ENCODE peak calls at places on chromosomes 4 and X, in eight cellular contexts. One of them, this sample, is unnamed.

GRCh38 chrX:100829730-100830129 is 9.5 kb downstream of the CSTF2 start:
- DNase-seq in PC-3: peak; percentile 57
- DNase-seq in fibroblast of lung: peak; percentile 1
- DNase-seq in brain microvascular endothelial cell: peak; percentile 20
- DNase-seq in CD8-positive, alpha-beta memory T cell: no peak
- DNase-seq in right lobe of liver: no peak
- DNase-seq in left lung: no peak
- DNase-seq in AG04449: peak; percentile 2
- DNase-seq in this sample: peak; percentile 63

GRCh38 chr4:15459706-15460105 is 10.0 kb upstream of the CC2D2A start:
- DNase-seq in PC-3: no peak
- DNase-seq in fibroblast of lung: no peak
- DNase-seq in brain microvascular endothelial cell: no peak
- DNase-seq in CD8-positive, alpha-beta memory T cell: no peak
- DNase-seq in right lobe of liver: no peak
- DNase-seq in left lung: no peak
- DNase-seq in AG04449: no peak
- DNase-seq in this sample: no peak

GRCh38 chr4:74056858-74057562 is 18.5 kb upstream of the CXCL3 start:
- DNase-seq in PC-3: peak; percentile 87
- DNase-seq in fibroblast of lung: peak; percentile 97
- DNase-seq in brain microvascular endothelial cell: peak; percentile 13
- DNase-seq in CD8-positive, alpha-beta memory T cell: no peak
- DNase-seq in right lobe of liver: no peak
- DNase-seq in left lung: no peak
- DNase-seq in AG04449: peak; percentile 41
- DNase-seq in this sample: no peak

GRCh38 chr4:98148856-98149255 is 5.6 kb upstream of the STPG2 start:
- DNase-seq in PC-3: peak; percentile 86
- DNase-seq in fibroblast of lung: no peak
- DNase-seq in brain microvascular endothelial cell: no peak
- DNase-seq in CD8-positive, alpha-beta memory T cell: no peak
- DNase-seq in right lobe of liver: no peak
- DNase-seq in left lung: no peak
- DNase-seq in AG04449: no peak
- DNase-seq in this sample: no peak

GRCh38 chr4:153471691-153472080 is 5.5 kb downstream of the TMEM131L start:
- DNase-seq in PC-3: no peak
- DNase-seq in fibroblast of lung: no peak
- DNase-seq in brain microvascular endothelial cell: no peak
- DNase-seq in CD8-positive, alpha-beta memory T cell: no peak
- DNase-seq in right lobe of liver: no peak
- DNase-seq in left lung: no peak
- DNase-seq in AG04449: no peak
- DNase-seq in this sample: peak; percentile 68

GRCh38 chr4:131488772-131489171 is 1660.3 kb upstream of the PCDH10 start:
- DNase-seq in PC-3: no peak
- DNase-seq in fibroblast of lung: peak; percentile 28
- DNase-seq in brain microvascular endothelial cell: no peak
- DNase-seq in CD8-positive, alpha-beta memory T cell: no peak
- DNase-seq in right lobe of liver: no peak
- DNase-seq in left lung: no peak
- DNase-seq in AG04449: no peak
- DNase-seq in this sample: no peak

GRCh38 chr4:108030332-108030731 is 40.6 kb downstream of the HADH start:
- DNase-seq in PC-3: peak; percentile 39
- DNase-seq in fibroblast of lung: peak; percentile 73
- DNase-seq in brain microvascular endothelial cell: peak; percentile 78
- DNase-seq in CD8-positive, alpha-beta memory T cell: peak; percentile 21
- DNase-seq in right lobe of liver: no peak
- DNase-seq in left lung: no peak
- DNase-seq in AG04449: peak; percentile 21
- DNase-seq in this sample: peak; percentile 82

GRCh38 chr4:138734746-138735145 is 280.8 kb upstream of the NOCT start:
- DNase-seq in PC-3: no peak
- DNase-seq in fibroblast of lung: peak; percentile 94
- DNase-seq in brain microvascular endothelial cell: peak; percentile 57
- DNase-seq in CD8-positive, alpha-beta memory T cell: no peak
- DNase-seq in right lobe of liver: no peak
- DNase-seq in left lung: no peak
- DNase-seq in AG04449: no peak
- DNase-seq in this sample: no peak

GRCh38 chrX:38672646-38673045 is 111.3 kb downstream of the TSPAN7 start:
- DNase-seq in PC-3: no peak
- DNase-seq in fibroblast of lung: no peak
- DNase-seq in brain microvascular endothelial cell: no peak
- DNase-seq in CD8-positive, alpha-beta memory T cell: no peak
- DNase-seq in right lobe of liver: no peak
- DNase-seq in left lung: no peak
- DNase-seq in AG04449: no peak
- DNase-seq in this sample: no peak

GRCh38 chr4:125498981-125499380 is 184.2 kb downstream of the FAT4 start:
- DNase-seq in PC-3: no peak
- DNase-seq in fibroblast of lung: no peak
- DNase-seq in brain microvascular endothelial cell: no peak
- DNase-seq in CD8-positive, alpha-beta memory T cell: no peak
- DNase-seq in right lobe of liver: no peak
- DNase-seq in left lung: no peak
- DNase-seq in AG04449: no peak
- DNase-seq in this sample: no peak

GRCh38 chr4:75895744-75896314 is 6.4 kb downstream of the PPEF2 start:
- DNase-seq in PC-3: peak; percentile 31
- DNase-seq in fibroblast of lung: peak; percentile 34
- DNase-seq in brain microvascular endothelial cell: no peak
- DNase-seq in CD8-positive, alpha-beta memory T cell: no peak
- DNase-seq in right lobe of liver: no peak
- DNase-seq in left lung: no peak
- DNase-seq in AG04449: no peak
- DNase-seq in this sample: peak; percentile 53

GRCh38 chr4:142404191-142404611 is 441.9 kb downstream of the INPP4B start:
- DNase-seq in PC-3: peak; percentile 87
- DNase-seq in fibroblast of lung: peak; percentile 62
- DNase-seq in brain microvascular endothelial cell: peak; percentile 77
- DNase-seq in CD8-positive, alpha-beta memory T cell: no peak
- DNase-seq in right lobe of liver: no peak
- DNase-seq in left lung: peak; percentile 28
- DNase-seq in AG04449: no peak
- DNase-seq in this sample: no peak

GRCh38 chrX:37383313-37383712 is 34.1 kb downstream of the PRRG1 start:
- DNase-seq in PC-3: no peak
- DNase-seq in fibroblast of lung: peak; percentile 40
- DNase-seq in brain microvascular endothelial cell: no peak
- DNase-seq in CD8-positive, alpha-beta memory T cell: no peak
- DNase-seq in right lobe of liver: no peak
- DNase-seq in left lung: no peak
- DNase-seq in AG04449: no peak
- DNase-seq in this sample: no peak

GRCh38 chr4:142548491-142548890 is 297.6 kb downstream of the INPP4B start:
- DNase-seq in PC-3: peak; percentile 57
- DNase-seq in fibroblast of lung: no peak
- DNase-seq in brain microvascular endothelial cell: no peak
- DNase-seq in CD8-positive, alpha-beta memory T cell: no peak
- DNase-seq in right lobe of liver: no peak
- DNase-seq in left lung: no peak
- DNase-seq in AG04449: no peak
- DNase-seq in this sample: no peak

GRCh38 chr4:134812611-134813010 is 611.0 kb upstream of the PABPC4L start:
- DNase-seq in PC-3: no peak
- DNase-seq in fibroblast of lung: no peak
- DNase-seq in brain microvascular endothelial cell: peak; percentile 9
- DNase-seq in CD8-positive, alpha-beta memory T cell: no peak
- DNase-seq in right lobe of liver: no peak
- DNase-seq in left lung: no peak
- DNase-seq in AG04449: no peak
- DNase-seq in this sample: no peak

GRCh38 chr4:102319594-102319993 is 25.7 kb downstream of the SLC39A8 start:
- DNase-seq in PC-3: no peak
- DNase-seq in fibroblast of lung: no peak
- DNase-seq in brain microvascular endothelial cell: no peak
- DNase-seq in CD8-positive, alpha-beta memory T cell: no peak
- DNase-seq in right lobe of liver: no peak
- DNase-seq in left lung: no peak
- DNase-seq in AG04449: no peak
- DNase-seq in this sample: no peak

GRCh38 chrX:154308108-154308946 is 12.7 kb downstream of the TKTL1 start:
- DNase-seq in PC-3: peak; percentile 73
- DNase-seq in fibroblast of lung: peak; percentile 28
- DNase-seq in brain microvascular endothelial cell: peak; percentile 41
- DNase-seq in CD8-positive, alpha-beta memory T cell: peak; percentile 60
- DNase-seq in right lobe of liver: peak; percentile 58
- DNase-seq in left lung: no peak
- DNase-seq in AG04449: no peak
- DNase-seq in this sample: peak; percentile 61

GRCh38 chr4:117654064-117654463 is 380.2 kb upstream of the NDST3 start:
- DNase-seq in PC-3: no peak
- DNase-seq in fibroblast of lung: no peak
- DNase-seq in brain microvascular endothelial cell: no peak
- DNase-seq in CD8-positive, alpha-beta memory T cell: no peak
- DNase-seq in right lobe of liver: no peak
- DNase-seq in left lung: no peak
- DNase-seq in AG04449: no peak
- DNase-seq in this sample: no peak

GRCh38 chrX:65932173-65933084 is 107.5 kb downstream of the VSIG4 start:
- DNase-seq in PC-3: peak; percentile 86
- DNase-seq in fibroblast of lung: no peak
- DNase-seq in brain microvascular endothelial cell: no peak
- DNase-seq in CD8-positive, alpha-beta memory T cell: no peak
- DNase-seq in right lobe of liver: no peak
- DNase-seq in left lung: peak; percentile 66
- DNase-seq in AG04449: no peak
- DNase-seq in this sample: no peak

GRCh38 chrX:120452131-120452530 is 17.0 kb downstream of the LAMP2 start:
- DNase-seq in PC-3: peak; percentile 36
- DNase-seq in fibroblast of lung: peak; percentile 41
- DNase-seq in brain microvascular endothelial cell: peak; percentile 33
- DNase-seq in CD8-positive, alpha-beta memory T cell: no peak
- DNase-seq in right lobe of liver: no peak
- DNase-seq in left lung: no peak
- DNase-seq in AG04449: no peak
- DNase-seq in this sample: peak; percentile 3

DNA sequence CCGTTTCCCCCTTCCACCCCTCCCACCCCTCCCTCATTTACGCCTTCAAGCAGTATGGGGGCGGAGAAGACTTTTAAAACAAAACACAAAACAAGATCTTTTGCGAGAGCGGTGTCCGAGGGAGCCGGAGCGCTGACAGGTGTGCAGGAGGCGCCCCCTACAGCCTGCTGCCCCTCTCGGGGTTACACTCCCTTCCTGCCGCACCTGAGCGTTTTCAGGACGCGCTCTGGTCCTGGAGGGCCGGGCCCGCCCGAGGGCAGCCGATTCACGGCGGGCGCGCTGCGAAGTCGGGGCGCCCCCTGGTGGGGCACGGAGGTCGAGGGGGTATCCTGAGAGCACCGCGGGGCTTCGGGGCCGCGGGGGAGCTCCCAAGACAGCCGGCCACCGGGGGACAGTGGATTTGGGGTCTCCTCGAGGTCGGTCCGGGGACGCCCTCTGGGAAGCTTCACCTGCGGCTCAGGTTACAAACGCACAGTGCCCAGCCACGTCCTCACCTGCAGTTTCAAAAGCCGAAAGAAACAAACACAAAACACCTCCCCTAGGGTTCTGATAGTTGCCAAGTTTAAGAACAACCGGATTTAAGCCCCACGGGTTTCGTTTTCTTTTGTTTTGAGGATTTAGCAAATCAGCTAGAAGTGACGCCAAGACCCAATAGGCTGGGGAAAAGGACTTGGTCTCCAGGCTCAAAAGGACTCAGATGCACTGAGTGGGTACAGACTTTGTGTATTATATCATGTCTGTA is 8.0 kb upstream of the NEUROG2 start:
- DNase-seq in PC-3: peak; percentile 71
- DNase-seq in fibroblast of lung: no peak
- DNase-seq in brain microvascular endothelial cell: no peak
- DNase-seq in CD8-positive, alpha-beta memory T cell: peak; percentile 62
- DNase-seq in right lobe of liver: peak; percentile 65
- DNase-seq in left lung: peak; percentile 93
- DNase-seq in AG04449: no peak
- DNase-seq in this sample: peak; percentile 92
- H3K4me3 ChIP-seq in PC-3: peak overlapping the region; percentile 79
- H3K4me3 ChIP-seq in fibroblast of lung: no peak overlapping the region
- H3K4me3 ChIP-seq in brain microvascular endothelial cell: peak overlapping the region; percentile 59
- H3K4me3 ChIP-seq in CD8-positive, alpha-beta memory T cell: peak overlapping the region; percentile 68
- H3K4me3 ChIP-seq in right lobe of liver: peak overlapping the region; percentile 5
- H3K4me3 ChIP-seq in left lung: peak overlapping the region; percentile 16
- H3K4me3 ChIP-seq in AG04449: peak overlapping the region; percentile 52
- H3K4me3 ChIP-seq in this sample: peak overlapping the region; percentile 70

DNA sequence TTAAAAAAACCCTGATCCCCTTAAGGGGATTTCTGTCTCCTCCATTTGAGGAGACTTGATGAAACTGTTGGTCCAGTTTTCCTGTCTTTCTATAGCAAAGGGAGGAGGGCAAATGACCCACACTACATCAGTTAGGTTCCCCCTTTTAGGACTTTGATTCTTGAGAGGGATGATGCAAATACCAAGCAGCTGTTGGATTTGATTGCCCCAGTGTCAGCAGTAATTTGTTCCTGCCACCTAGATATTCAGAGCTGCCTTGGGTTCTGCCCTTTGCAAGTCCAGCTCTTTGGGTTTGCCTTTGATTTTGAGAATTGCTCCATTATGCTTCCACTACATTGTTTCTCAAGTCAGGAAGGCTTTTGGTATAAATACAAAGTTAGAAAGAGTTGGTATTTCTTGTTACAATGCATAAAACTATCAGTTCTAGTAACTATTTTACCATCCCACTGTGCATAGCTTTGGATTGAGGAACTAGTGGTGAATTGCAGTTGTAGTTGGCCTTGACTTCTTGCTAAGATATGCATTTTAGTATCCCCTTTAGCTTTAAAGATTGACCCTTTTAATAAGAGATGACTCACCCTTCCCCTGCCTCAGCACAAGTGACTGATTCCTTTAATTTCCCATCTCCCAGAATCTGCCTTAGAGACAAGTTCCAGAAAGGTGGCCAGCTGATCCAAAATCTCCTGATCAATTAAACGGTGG is 24.3 kb upstream of the ZNF330 start:
- DNase-seq in PC-3: no peak
- DNase-seq in fibroblast of lung: no peak
- DNase-seq in brain microvascular endothelial cell: no peak
- DNase-seq in CD8-positive, alpha-beta memory T cell: no peak
- DNase-seq in right lobe of liver: no peak
- DNase-seq in left lung: no peak
- DNase-seq in AG04449: no peak
- DNase-seq in this sample: no peak
- H3K4me3 ChIP-seq in PC-3: no peak overlapping the region
- H3K4me3 ChIP-seq in fibroblast of lung: no peak overlapping the region
- H3K4me3 ChIP-seq in brain microvascular endothelial cell: no peak overlapping the region
- H3K4me3 ChIP-seq in CD8-positive, alpha-beta memory T cell: no peak overlapping the region
- H3K4me3 ChIP-seq in right lobe of liver: no peak overlapping the region
- H3K4me3 ChIP-seq in left lung: no peak overlapping the region
- H3K4me3 ChIP-seq in AG04449: no peak overlapping the region
- H3K4me3 ChIP-seq in this sample: no peak overlapping the region

GRCh38 chr4:65738134-65738533 is 67.8 kb upstream of the EPHA5 start:
- DNase-seq in PC-3: no peak
- DNase-seq in fibroblast of lung: no peak
- DNase-seq in brain microvascular endothelial cell: no peak
- DNase-seq in CD8-positive, alpha-beta memory T cell: no peak
- DNase-seq in right lobe of liver: no peak
- DNase-seq in left lung: no peak
- DNase-seq in AG04449: no peak
- DNase-seq in this sample: no peak
- H3K4me3 ChIP-seq in PC-3: no peak overlapping the region
- H3K4me3 ChIP-seq in fibroblast of lung: no peak overlapping the region
- H3K4me3 ChIP-seq in brain microvascular endothelial cell: no peak overlapping the region
- H3K4me3 ChIP-seq in CD8-positive, alpha-beta memory T cell: no peak overlapping the region
- H3K4me3 ChIP-seq in right lobe of liver: no peak overlapping the region
- H3K4me3 ChIP-seq in left lung: no peak overlapping the region
- H3K4me3 ChIP-seq in AG04449: no peak overlapping the region
- H3K4me3 ChIP-seq in this sample: no peak overlapping the region

GRCh38 chr4:126610933-126611332 is 1021.8 kb upstream of the INTU start:
- DNase-seq in PC-3: no peak
- DNase-seq in fibroblast of lung: no peak
- DNase-seq in brain microvascular endothelial cell: no peak
- DNase-seq in CD8-positive, alpha-beta memory T cell: no peak
- DNase-seq in right lobe of liver: no peak
- DNase-seq in left lung: no peak
- DNase-seq in AG04449: no peak
- DNase-seq in this sample: no peak
- H3K4me3 ChIP-seq in PC-3: no peak overlapping the region
- H3K4me3 ChIP-seq in fibroblast of lung: no peak overlapping the region
- H3K4me3 ChIP-seq in brain microvascular endothelial cell: no peak overlapping the region
- H3K4me3 ChIP-seq in CD8-positive, alpha-beta memory T cell: no peak overlapping the region
- H3K4me3 ChIP-seq in right lobe of liver: no peak overlapping the region
- H3K4me3 ChIP-seq in left lung: no peak overlapping the region
- H3K4me3 ChIP-seq in AG04449: no peak overlapping the region
- H3K4me3 ChIP-seq in this sample: no peak overlapping the region